ENCODE peak calls at places on chromosome 3, in six cellular contexts. One of them, this sample, is unnamed.

GRCh38 chr3:142374687-142375086 is 73.2 kb downstream of the XRN1 start:
- DNase-seq in CD8-positive, alpha-beta T cell: no peak
- DNase-seq in MCF 10A: no peak
- DNase-seq in NCI-H774: no peak
- DNase-seq in stimulated activated CD8-positive, alpha-beta memory T cell treated with anti-CD3 and anti-CD28 coated beads, Interleukin-4, amount 100 ng/mL, for 4 hours: no peak
- DNase-seq in NCI-H1417 treated with DMSO at 0.1 percent for 48 hours: no peak
- DNase-seq in this sample: no peak

GRCh38 chr3:73848173-73848751 is 223.5 kb upstream of the PDZRN3 start:
- DNase-seq in CD8-positive, alpha-beta T cell: no peak
- DNase-seq in MCF 10A: peak; percentile 22
- DNase-seq in NCI-H774: peak; percentile 0
- DNase-seq in stimulated activated CD8-positive, alpha-beta memory T cell treated with anti-CD3 and anti-CD28 coated beads, Interleukin-4, amount 100 ng/mL, for 4 hours: no peak
- DNase-seq in NCI-H1417 treated with DMSO at 0.1 percent for 48 hours: no peak
- DNase-seq in this sample: no peak

GRCh38 chr3:5692446-5692845 is 504.9 kb downstream of the EDEM1 start:
- DNase-seq in CD8-positive, alpha-beta T cell: no peak
- DNase-seq in MCF 10A: no peak
- DNase-seq in NCI-H774: no peak
- DNase-seq in stimulated activated CD8-positive, alpha-beta memory T cell treated with anti-CD3 and anti-CD28 coated beads, Interleukin-4, amount 100 ng/mL, for 4 hours: no peak
- DNase-seq in NCI-H1417 treated with DMSO at 0.1 percent for 48 hours: no peak
- DNase-seq in this sample: no peak

GRCh38 chr3:71695000-71695482 is 30.2 kb downstream of the EIF4E3 start:
- DNase-seq in CD8-positive, alpha-beta T cell: no peak
- DNase-seq in MCF 10A: no peak
- DNase-seq in NCI-H774: no peak
- DNase-seq in stimulated activated CD8-positive, alpha-beta memory T cell treated with anti-CD3 and anti-CD28 coated beads, Interleukin-4, amount 100 ng/mL, for 4 hours: no peak
- DNase-seq in NCI-H1417 treated with DMSO at 0.1 percent for 48 hours: no peak
- DNase-seq in this sample: no peak

GRCh38 chr3:60266444-60266843 is 984.8 kb downstream of the FHIT start:
- DNase-seq in CD8-positive, alpha-beta T cell: no peak
- DNase-seq in MCF 10A: no peak
- DNase-seq in NCI-H774: no peak
- DNase-seq in stimulated activated CD8-positive, alpha-beta memory T cell treated with anti-CD3 and anti-CD28 coated beads, Interleukin-4, amount 100 ng/mL, for 4 hours: no peak
- DNase-seq in NCI-H1417 treated with DMSO at 0.1 percent for 48 hours: no peak
- DNase-seq in this sample: no peak

GRCh38 chr3:86929046-86929445 is 61.9 kb downstream of the VGLL3 start:
- DNase-seq in CD8-positive, alpha-beta T cell: no peak
- DNase-seq in MCF 10A: peak; percentile 56
- DNase-seq in NCI-H774: no peak
- DNase-seq in stimulated activated CD8-positive, alpha-beta memory T cell treated with anti-CD3 and anti-CD28 coated beads, Interleukin-4, amount 100 ng/mL, for 4 hours: no peak
- DNase-seq in NCI-H1417 treated with DMSO at 0.1 percent for 48 hours: no peak
- DNase-seq in this sample: no peak

GRCh38 chr3:122356402-122356801 is 26.6 kb downstream of the MIX23 start:
- DNase-seq in CD8-positive, alpha-beta T cell: no peak
- DNase-seq in MCF 10A: peak; percentile 81
- DNase-seq in NCI-H774: peak; percentile 1
- DNase-seq in stimulated activated CD8-positive, alpha-beta memory T cell treated with anti-CD3 and anti-CD28 coated beads, Interleukin-4, amount 100 ng/mL, for 4 hours: no peak
- DNase-seq in NCI-H1417 treated with DMSO at 0.1 percent for 48 hours: peak; percentile 23
- DNase-seq in this sample: no peak

GRCh38 chr3:177665122-177665808 is 468.0 kb upstream of the TBL1XR1 start:
- DNase-seq in CD8-positive, alpha-beta T cell: no peak
- DNase-seq in MCF 10A: no peak
- DNase-seq in NCI-H774: no peak
- DNase-seq in stimulated activated CD8-positive, alpha-beta memory T cell treated with anti-CD3 and anti-CD28 coated beads, Interleukin-4, amount 100 ng/mL, for 4 hours: no peak
- DNase-seq in NCI-H1417 treated with DMSO at 0.1 percent for 48 hours: no peak
- DNase-seq in this sample: no peak

GRCh38 chr3:128390867-128391266 is 75.8 kb downstream of the DNAJB8 start:
- DNase-seq in CD8-positive, alpha-beta T cell: no peak
- DNase-seq in MCF 10A: no peak
- DNase-seq in NCI-H774: no peak
- DNase-seq in stimulated activated CD8-positive, alpha-beta memory T cell treated with anti-CD3 and anti-CD28 coated beads, Interleukin-4, amount 100 ng/mL, for 4 hours: no peak
- DNase-seq in NCI-H1417 treated with DMSO at 0.1 percent for 48 hours: no peak
- DNase-seq in this sample: no peak

GRCh38 chr3:31247850-31248618 is 284.7 kb upstream of the STT3B start:
- DNase-seq in CD8-positive, alpha-beta T cell: no peak
- DNase-seq in MCF 10A: peak; percentile 48
- DNase-seq in NCI-H774: peak; percentile 77
- DNase-seq in stimulated activated CD8-positive, alpha-beta memory T cell treated with anti-CD3 and anti-CD28 coated beads, Interleukin-4, amount 100 ng/mL, for 4 hours: no peak
- DNase-seq in NCI-H1417 treated with DMSO at 0.1 percent for 48 hours: no peak
- DNase-seq in this sample: no peak

GRCh38 chr3:14810070-14810732 is 8.6 kb upstream of the FGD5 start:
- DNase-seq in CD8-positive, alpha-beta T cell: no peak
- DNase-seq in MCF 10A: no peak
- DNase-seq in NCI-H774: no peak
- DNase-seq in stimulated activated CD8-positive, alpha-beta memory T cell treated with anti-CD3 and anti-CD28 coated beads, Interleukin-4, amount 100 ng/mL, for 4 hours: no peak
- DNase-seq in NCI-H1417 treated with DMSO at 0.1 percent for 48 hours: no peak
- DNase-seq in this sample: no peak

GRCh38 chr3:139524841-139525538 is 14.6 kb downstream of the RBP1 start:
- DNase-seq in CD8-positive, alpha-beta T cell: no peak
- DNase-seq in MCF 10A: no peak
- DNase-seq in NCI-H774: no peak
- DNase-seq in stimulated activated CD8-positive, alpha-beta memory T cell treated with anti-CD3 and anti-CD28 coated beads, Interleukin-4, amount 100 ng/mL, for 4 hours: no peak
- DNase-seq in NCI-H1417 treated with DMSO at 0.1 percent for 48 hours: no peak
- DNase-seq in this sample: no peak

GRCh38 chr3:71102111-71103039 is 481.2 kb downstream of the FOXP1 start:
- DNase-seq in CD8-positive, alpha-beta T cell: no peak
- DNase-seq in MCF 10A: peak; percentile 43
- DNase-seq in NCI-H774: peak; percentile 6
- DNase-seq in stimulated activated CD8-positive, alpha-beta memory T cell treated with anti-CD3 and anti-CD28 coated beads, Interleukin-4, amount 100 ng/mL, for 4 hours: no peak
- DNase-seq in NCI-H1417 treated with DMSO at 0.1 percent for 48 hours: no peak
- DNase-seq in this sample: no peak

GRCh38 chr3:52432631-52433030 is 12.3 kb downstream of the SEMA3G start:
- DNase-seq in CD8-positive, alpha-beta T cell: no peak
- DNase-seq in MCF 10A: no peak
- DNase-seq in NCI-H774: no peak
- DNase-seq in stimulated activated CD8-positive, alpha-beta memory T cell treated with anti-CD3 and anti-CD28 coated beads, Interleukin-4, amount 100 ng/mL, for 4 hours: no peak
- DNase-seq in NCI-H1417 treated with DMSO at 0.1 percent for 48 hours: no peak
- DNase-seq in this sample: no peak

GRCh38 chr3:58565621-58566397 is 11.4 kb downstream of the FAM107A start:
- DNase-seq in CD8-positive, alpha-beta T cell: no peak
- DNase-seq in MCF 10A: no peak
- DNase-seq in NCI-H774: no peak
- DNase-seq in stimulated activated CD8-positive, alpha-beta memory T cell treated with anti-CD3 and anti-CD28 coated beads, Interleukin-4, amount 100 ng/mL, for 4 hours: no peak
- DNase-seq in NCI-H1417 treated with DMSO at 0.1 percent for 48 hours: no peak
- DNase-seq in this sample: no peak

GRCh38 chr3:123338021-123338619 is 110.8 kb downstream of the ADCY5 start:
- DNase-seq in CD8-positive, alpha-beta T cell: no peak
- DNase-seq in MCF 10A: no peak
- DNase-seq in NCI-H774: no peak
- DNase-seq in stimulated activated CD8-positive, alpha-beta memory T cell treated with anti-CD3 and anti-CD28 coated beads, Interleukin-4, amount 100 ng/mL, for 4 hours: no peak
- DNase-seq in NCI-H1417 treated with DMSO at 0.1 percent for 48 hours: no peak
- DNase-seq in this sample: peak; percentile 15

GRCh38 chr3:188434594-188434993 is 280.6 kb downstream of the LPP start:
- DNase-seq in CD8-positive, alpha-beta T cell: no peak
- DNase-seq in MCF 10A: no peak
- DNase-seq in NCI-H774: no peak
- DNase-seq in stimulated activated CD8-positive, alpha-beta memory T cell treated with anti-CD3 and anti-CD28 coated beads, Interleukin-4, amount 100 ng/mL, for 4 hours: no peak
- DNase-seq in NCI-H1417 treated with DMSO at 0.1 percent for 48 hours: no peak
- DNase-seq in this sample: no peak